ENCODE peak calls at places on chromosomes 4 and X, in six cellular contexts. G, S, Z, U, B and I are unnamed samples.

GRCh38 chr4:184574861-184575260 is 74.4 kb downstream of the CASP3 start:
- DNase-seq in S (no peak), U (no peak), B (no peak), G (no peak), Z (no peak), I (no peak)

GRCh38 chrX:102712967-102713677 is 874 bp downstream of the GPRASP2 start:
- DNase-seq in Z (peak; percentile 68), B (no peak), U (peak; percentile 79), S (peak; percentile 61), G (no peak), I (peak; percentile 70)

GRCh38 chr4:38819569-38819968 is 15.0 kb upstream of the TLR1 start:
- DNase-seq in B (no peak), Z (no peak), S (no peak), G (no peak), U (no peak), I (no peak)

GRCh38 chr4:107379054-107379869 is 340.8 kb downstream of the PAPSS1 start:
- DNase-seq in B (no peak), Z (no peak), U (no peak), G (no peak), S (no peak), I (no peak)

GRCh38 chr4:80127870-80128419 is 54.9 kb upstream of the ANTXR2 start:
- DNase-seq in B (no peak), G (no peak), U (no peak), Z (no peak), S (no peak), I (no peak)

GRCh38 chr4:123386608-123387007 is 10.0 kb upstream of the SPRY1 start:
- DNase-seq in G (no peak), S (no peak), B (no peak), U (no peak), Z (peak; percentile 64), I (no peak)

GRCh38 chr4:109730294-109731051 is 603 bp upstream of the PLA2G12A start:
- DNase-seq in U (peak; percentile 63), G (no peak), Z (peak; percentile 71), S (peak; percentile 70), B (no peak), I (peak; percentile 80)

GRCh38 chr4:112170451-112170993 is 25.3 kb downstream of the FAM241A start:
- DNase-seq in S (no peak), Z (no peak), U (no peak), G (no peak), B (no peak), I (no peak)

GRCh38 chrX:54180403-54180802 is 2.7 kb downstream of the FAM120C start:
- DNase-seq in G (no peak), Z (no peak), B (no peak), S (no peak), U (no peak), I (no peak)

GRCh38 chr4:155667538-155668511 is 1.2 kb downstream of the GUCY1A1 start:
- DNase-seq in G (no peak), S (peak; percentile 18), Z (peak; percentile 12), U (peak; percentile 18), B (no peak), I (peak; percentile 40)

GRCh38 chr4:38323141-38323634 is 340.8 kb upstream of the KLF3 start:
- DNase-seq in U (no peak), G (no peak), S (no peak), Z (no peak), B (no peak), I (no peak)

GRCh38 chrX:109840585-109840984 is 107.5 kb upstream of the ACSL4 start:
- DNase-seq in B (no peak), G (no peak), U (no peak), S (peak; percentile 20), Z (no peak), I (no peak)

GRCh38 chrX:150623583-150623982 is 55.2 kb downstream of the MTM1 start:
- DNase-seq in S (no peak), Z (no peak), U (no peak), B (no peak), G (no peak), I (no peak)

GRCh38 chr4:40924096-40924792 is 174.5 kb downstream of the NSUN7 start:
- DNase-seq in S (peak; percentile 68), Z (peak; percentile 34), B (peak; percentile 33), U (peak; percentile 55), G (peak; percentile 45), I (peak; percentile 72)

GRCh38 chr4:152079543-152080293 is 318.9 kb upstream of the GATB start:
- DNase-seq in B (peak; percentile 57), S (no peak), G (peak; percentile 49), Z (no peak), U (no peak), I (no peak)

GRCh38 chr4:56821394-56822263 is at the start of gene SPINK2:
- DNase-seq in B (peak; percentile 62), Z (peak; percentile 53), S (peak; percentile 64), G (peak; percentile 78), U (no peak), I (peak; percentile 52)

GRCh38 chrX:105475801-105476200 is 255.3 kb upstream of the TEX13A start:
- DNase-seq in S (no peak), U (no peak), G (no peak), B (no peak), Z (no peak), I (no peak)

GRCh38 chr4:80202784-80203553 is 5.7 kb downstream of the PRDM8 start:
- DNase-seq in S (no peak), G (peak; percentile 57), Z (no peak), B (peak; percentile 54), U (peak; percentile 54), I (peak; percentile 21)

GRCh38 chrX:128800138-128800537 is 723.2 kb downstream of the SMARCA1 start:
- DNase-seq in G (no peak), B (no peak), U (no peak), S (no peak), Z (no peak), I (no peak)

GRCh38 chr4:2667428-2667827 is 88.7 kb downstream of the TNIP2 start:
- DNase-seq in S (no peak), U (no peak), B (no peak), G (no peak), Z (no peak), I (no peak)

GRCh38 chrX:73767017-73767416 is 204.0 kb downstream of the CHIC1 start:
- DNase-seq in B (no peak), S (no peak), G (no peak), U (no peak), Z (no peak), I (no peak)
- H3K36me3 ChIP-seq in B (no peaks in the 10 kb centered on the region), S (no peaks in the 10 kb centered on the region), G (no peaks in the 10 kb centered on the region), U (no peaks in the 10 kb centered on the region), Z (no peaks in the 10 kb centered on the region), I (no peaks in the 10 kb centered on the region)

GRCh38 chr4:110914791-110915190 is 291.9 kb upstream of the PITX2 start:
- DNase-seq in G (no peak), S (no peak), U (no peak), B (no peak), Z (no peak), I (no peak)
- H3K27ac ChIP-seq in G (no peak overlapping the region), S (no peak overlapping the region), U (no peak overlapping the region), B (no peak overlapping the region), Z (no peak overlapping the region), I (no peak overlapping the region)

DNA sequence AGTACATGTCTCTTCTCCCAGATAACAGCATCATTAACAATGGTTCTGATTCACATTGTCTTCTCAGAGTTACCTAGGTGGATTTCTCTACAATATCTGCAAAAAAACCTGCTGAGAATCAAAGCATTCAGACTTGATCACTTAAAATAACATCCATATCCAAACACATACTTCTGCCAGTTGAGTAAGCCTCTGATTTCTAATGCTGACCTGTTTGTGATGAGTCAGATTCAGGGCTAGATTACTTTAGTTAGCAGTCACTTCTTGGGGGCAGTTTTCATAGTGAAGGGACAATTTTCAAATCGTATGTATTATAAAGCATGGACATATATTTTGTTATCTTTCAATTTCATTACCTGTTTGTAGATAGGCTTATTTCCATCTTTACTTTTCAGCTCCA is 35.5 kb downstream of the CCNI start:
- DNase-seq in Z (no peak), S (no peak), G (no peak), B (no peak), U (no peak), I (no peak)
- H3K36me3 ChIP-seq in Z (no peaks in the 10 kb centered on the region), S (no peaks in the 10 kb centered on the region), G (no peaks in the 10 kb centered on the region), B (no peaks in the 10 kb centered on the region), U (no peaks in the 10 kb centered on the region), I (no peaks in the 10 kb centered on the region)

GRCh38 chr4:113961322-113961698 is 18.1 kb downstream of the ARSJ start:
- DNase-seq in Z (no peak), S (no peak), U (no peak), B (no peak), G (no peak), I (no peak)
- H3K27ac ChIP-seq in Z (no peak overlapping the region), S (no peak overlapping the region), U (no peak overlapping the region), B (no peak overlapping the region), G (no peak overlapping the region), I (no peak overlapping the region)

GRCh38 chr4:88746186-88746585 is 48.6 kb upstream of the NAP1L5 start:
- DNase-seq in U (no peak), G (no peak), S (no peak), B (no peak), Z (no peak), I (no peak)
- H3K36me3 ChIP-seq in U (no peaks in the 10 kb centered on the region), G (no peaks in the 10 kb centered on the region), S (peaks cover 13% of the 10 kb centered on the region), B (peaks cover 15% of the 10 kb centered on the region), Z (peaks cover 39% of the 10 kb centered on the region), I (peaks cover 37% of the 10 kb centered on the region)

DNA sequence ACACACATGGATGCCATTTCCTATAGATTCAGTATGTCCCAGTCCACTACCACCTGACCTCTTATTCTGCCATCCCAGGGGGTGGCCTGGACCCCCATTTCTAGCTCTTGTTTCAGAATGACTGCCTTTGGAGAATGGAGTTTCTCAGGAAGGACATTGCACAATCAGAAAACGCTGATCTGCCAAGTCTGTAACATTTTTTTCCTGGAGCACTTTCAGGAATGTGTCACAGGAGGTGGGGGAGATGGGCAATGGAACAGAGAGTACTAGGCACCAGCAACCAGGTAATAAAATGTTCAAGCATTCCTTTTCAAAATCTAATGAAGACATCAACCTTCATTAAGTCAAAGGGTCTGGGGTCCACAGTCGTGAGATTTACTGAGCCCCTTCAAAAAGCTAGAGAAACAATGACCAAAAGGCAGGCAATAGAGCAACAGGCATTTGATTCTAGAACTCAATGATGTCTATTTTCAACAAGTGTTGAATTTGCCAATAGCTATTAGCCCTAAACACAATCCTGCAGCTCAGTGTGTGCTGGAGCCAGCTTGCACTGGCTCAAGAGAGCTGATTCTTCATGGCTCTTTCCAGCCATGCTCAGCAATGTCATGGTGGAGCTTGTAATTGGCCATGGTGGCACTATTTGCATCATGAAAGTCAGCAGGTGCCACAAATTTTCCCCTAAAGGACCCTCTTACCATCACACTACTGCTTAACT is 87.1 kb downstream of the KDR start:
- DNase-seq in S (no peak), Z (peak; percentile 65), B (no peak), G (no peak), U (no peak), I (no peak)
- H3K27ac ChIP-seq in S (no peak overlapping the region), Z (peak overlapping the region; percentile 78), B (no peak overlapping the region), G (no peak overlapping the region), U (no peak overlapping the region), I (peak overlapping the region; percentile 15)

GRCh38 chr4:87123241-87123640 is 97.2 kb downstream of the KLHL8 start:
- DNase-seq in U (no peak), B (no peak), Z (no peak), S (no peak), G (no peak), I (no peak)
- H3K36me3 ChIP-seq in U (no peaks in the 10 kb centered on the region), B (peaks cover 40% of the 10 kb centered on the region), Z (peaks cover 23% of the 10 kb centered on the region), S (peaks cover 17% of the 10 kb centered on the region), G (peaks cover 28% of the 10 kb centered on the region), I (peaks cover 11% of the 10 kb centered on the region)